ENCODE peak calls at places on chromosomes 12 and 14, in five cellular contexts. V is astrocyte, E is AG09319, Q is progenitor cell of endocrine pancreas, Y is psoas muscle. C is an unnamed sample.

GRCh38 chr14:89243765-89244164 is 173.3 kb downstream of the FOXN3 start:
- DNase-seq in V (no peak), Q (no peak), Y (no peak), E (no peak), C (no peak)

GRCh38 chr12:52915637-52916036 is 10.8 kb upstream of the KRT8 start:
- DNase-seq in E (no peak), Q (no peak), Y (no peak), V (no peak), C (no peak)

GRCh38 chr12:112419269-112420133 is 754 bp downstream of the PTPN11 start:
- DNase-seq in V (peak; percentile 67), Y (peak; percentile 89), E (peak; percentile 44), Q (no peak), C (no peak)

GRCh38 chr14:104280902-104281767 is 142.7 kb downstream of the KIF26A start:
- DNase-seq in Y (peak; percentile 39), Q (peak; percentile 9), E (no peak), V (no peak), C (peak; percentile 30)

GRCh38 chr12:110916295-110916875 is 4.0 kb downstream of the MYL2 start:
- DNase-seq in Y (no peak), Q (no peak), V (peak; percentile 40), E (no peak), C (no peak)

GRCh38 chr12:121958521-121959240 is 40.3 kb downstream of the CFAP251 start:
- DNase-seq in E (no peak), Y (no peak), Q (no peak), V (peak; percentile 27), C (no peak)

GRCh38 chr14:44029933-44030332 is 477.1 kb downstream of the FSCB start:
- DNase-seq in E (no peak), Y (no peak), V (no peak), Q (no peak), C (no peak)

GRCh38 chr12:20624718-20625117 is 70.4 kb upstream of the SLCO1C1 start:
- DNase-seq in E (no peak), V (no peak), Y (no peak), Q (no peak), C (no peak)

GRCh38 chr12:13203028-13203922 is 6.7 kb downstream of the EMP1 start:
- DNase-seq in V (no peak), Q (no peak), Y (peak; percentile 82), E (no peak), C (no peak)

GRCh38 chr14:66476964-66477363 is 9.2 kb upstream of the CCDC196 start:
- DNase-seq in Y (no peak), V (peak; percentile 16), E (no peak), Q (no peak), C (no peak)

GRCh38 chr14:81594012-81594411 is 60.4 kb upstream of the SEL1L start:
- DNase-seq in E (no peak), V (no peak), Y (no peak), Q (no peak), C (peak; percentile 55)

GRCh38 chr14:92631098-92631497 is 117.3 kb downstream of the LGMN start:
- DNase-seq in Y (no peak), V (no peak), Q (no peak), E (no peak), C (no peak)

GRCh38 chr12:122845865-122846621 is 10.8 kb downstream of the HIP1R start:
- DNase-seq in V (no peak), E (no peak), Q (no peak), Y (peak; percentile 48), C (no peak)

GRCh38 chr14:75162631-75163030 is 13.8 kb downstream of the TMED10 start:
- DNase-seq in Q (no peak), Y (no peak), E (no peak), V (no peak), C (no peak)
- TF ChIP-seq CTCF in Q (no peak), Y (no peak), E (no peak), V (no peak), C (no peak)

GRCh38 chr12:6059221-6059620 is 65.2 kb downstream of the VWF start:
- DNase-seq in Y (no peak), Q (no peak), E (no peak), V (no peak), C (no peak)

GRCh38 chr12:6053541-6053940 is 70.9 kb downstream of the VWF start:
- DNase-seq in Y (no peak), V (peak; percentile 58), E (no peak), Q (no peak), C (no peak)

GRCh38 chr12:6058481-6059161 is 65.8 kb downstream of the VWF start:
- DNase-seq in Q (no peak), E (no peak), Y (no peak), V (no peak), C (no peak)

GRCh38 chr12:6057693-6058092 is 66.8 kb downstream of the VWF start:
- DNase-seq in Y (no peak), Q (peak; percentile 58), E (no peak), V (no peak), C (peak; percentile 65)

GRCh38 chr12:6056406-6057211 is 67.9 kb downstream of the VWF start:
- DNase-seq in Y (no peak), V (no peak), E (no peak), Q (no peak), C (peak; percentile 40)
- TF ChIP-seq CTCF in Y (no peak), V (no peak), E (peak; percentile 29), Q (peak; percentile 56), C (peak; percentile 34)

GRCh38 chr14:96961895-96962294 is 164.7 kb downstream of the VRK1 start:
- DNase-seq in V (no peak), Q (no peak), Y (no peak), E (no peak), C (no peak)
- TF ChIP-seq CTCF in V (no peak), Q (no peak), Y (no peak), E (no peak), C (no peak)

DNA sequence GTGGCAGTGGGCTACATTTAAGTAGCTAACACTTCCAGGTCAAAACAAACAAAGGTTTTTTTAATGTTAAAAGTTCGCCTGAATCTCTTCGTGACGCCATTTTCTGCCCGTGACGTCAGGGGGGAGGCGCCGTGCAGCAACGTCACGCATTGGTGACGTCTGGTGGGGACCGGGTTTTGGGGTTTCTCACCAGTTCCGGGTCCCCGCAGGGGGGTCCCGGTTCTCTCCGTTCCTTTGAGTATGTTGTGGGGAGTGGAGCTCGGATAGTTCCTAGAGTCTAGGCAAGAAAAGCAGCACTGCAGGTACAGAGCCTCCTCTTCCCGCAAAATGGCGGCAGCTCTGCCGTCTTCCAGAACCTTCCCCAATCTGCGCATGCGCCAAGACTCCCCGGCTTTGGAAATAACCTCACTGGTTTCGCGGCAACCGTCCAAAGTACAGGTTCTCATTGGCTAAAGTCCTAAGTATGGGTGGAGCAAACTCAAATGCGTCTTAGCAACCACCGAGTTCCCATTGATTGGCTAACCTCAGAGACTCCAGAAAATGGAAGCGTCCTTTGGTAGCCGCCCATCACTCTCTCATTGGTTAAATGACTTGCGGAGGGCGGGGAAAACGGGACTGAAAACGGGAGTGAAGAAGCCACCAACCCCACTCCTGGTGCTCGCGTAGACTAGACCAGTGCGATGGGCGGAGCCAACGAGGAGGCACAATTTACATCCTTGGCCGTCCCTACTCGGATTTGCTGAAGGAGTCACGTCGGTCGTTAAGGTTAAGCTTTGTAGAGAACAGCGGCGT is at the start of gene RBM23:
- DNase-seq in Q (peak; percentile 99), V (peak; percentile 100), Y (peak; percentile 100), E (peak; percentile 100), C (peak; percentile 100)
- TF ChIP-seq CTCF in Q (no peak), V (no peak), Y (no peak), E (no peak), C (no peak)

DNA sequence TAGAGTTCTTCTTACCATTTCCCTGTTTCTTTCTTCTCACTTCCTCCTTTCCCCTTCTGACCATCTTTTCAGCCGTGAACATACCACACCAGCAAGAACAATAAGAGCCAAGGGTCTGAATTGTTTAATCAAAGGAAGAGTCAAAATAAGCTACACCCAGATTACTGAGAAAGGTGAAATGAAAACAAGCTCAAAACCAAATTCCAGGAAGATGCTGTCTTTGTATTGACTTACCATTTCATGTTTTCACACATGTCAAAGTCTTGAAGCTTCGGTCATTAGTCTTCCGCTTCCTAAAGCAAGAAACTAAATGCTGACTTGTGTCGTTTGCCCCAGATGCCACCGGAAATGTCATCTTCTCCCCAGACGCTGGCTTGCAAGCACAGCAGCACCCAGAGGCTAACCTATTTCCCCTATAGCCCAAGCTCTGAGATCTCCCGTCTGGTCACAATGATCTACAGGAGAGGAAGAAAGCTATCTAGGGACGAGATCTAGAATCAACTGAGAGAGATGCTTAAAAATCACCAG is 136.5 kb upstream of the AMIGO2 start:
- DNase-seq in V (no peak), E (no peak), Q (no peak), Y (no peak), C (no peak)
- TF ChIP-seq CTCF in V (no peak), E (no peak), Q (no peak), Y (no peak), C (no peak)

GRCh38 chr12:21984375-21984774 is 43.1 kb upstream of the ABCC9 start:
- DNase-seq in Y (no peak), Q (no peak), E (no peak), V (no peak), C (no peak)
- TF ChIP-seq CTCF in Y (no peak), Q (no peak), E (no peak), V (no peak), C (no peak)